ENCODE peak calls at places on chromosomes 12 and 14, in six cellular contexts. I, D, U, E, F and X are unnamed samples.

GRCh38 chr12:68113644-68114043 is 45.9 kb downstream of the IFNG start:
- DNase-seq in I (peak), D (no peak), U (no peak), E (peak), F (peak), X (no peak)

GRCh38 chr12:69149262-69149661 is 90.1 kb upstream of the CPSF6 start:
- DNase-seq in D (no peak), I (no peak), F (no peak), U (no peak), E (no peak), X (no peak)

GRCh38 chr12:89016970-89017778 is 335.1 kb downstream of the DUSP6 start:
- DNase-seq in D (peak), I (peak), F (peak), E (peak), U (peak), X (peak)

GRCh38 chr14:74891870-74892269 is 10.2 kb downstream of the DLST start:
- DNase-seq in E (no peak), I (no peak), U (no peak), D (peak), F (no peak), X (no peak)

GRCh38 chr14:60722163-60722835 is 1.9 kb downstream of the SIX4 start:
- DNase-seq in I (peak), D (peak), U (peak), E (peak), F (peak), X (peak)

GRCh38 chr14:101810897-101811620 is 49.5 kb downstream of the PPP2R5C start:
- DNase-seq in D (peak), I (no peak), U (no peak), F (no peak), E (no peak), X (peak)

GRCh38 chr12:57138526-57139272 is 8.7 kb downstream of the LRP1-AS start:
- DNase-seq in I (peak), U (no peak), F (no peak), E (no peak), D (peak), X (peak)

GRCh38 chr12:92128612-92129011 is 17.0 kb downstream of the BTG1 start:
- DNase-seq in I (no peak), D (no peak), F (no peak), E (no peak), U (no peak), X (no peak)

GRCh38 chr14:104576607-104577332 is 2.8 kb upstream of the C14orf180 start:
- DNase-seq in I (peak), D (peak), F (no peak), E (peak), U (no peak), X (peak)

GRCh38 chr12:64665506-64665905 is 55.2 kb downstream of the RASSF3 start:
- DNase-seq in D (peak), F (no peak), U (peak), E (no peak), I (peak), X (no peak)

GRCh38 chr14:99721792-99722516 is 37.9 kb downstream of the CYP46A1 start:
- DNase-seq in F (no peak), U (no peak), I (no peak), E (no peak), D (no peak), X (no peak)